ENCODE peak calls at places on chromosomes 7 and 10, in eight cellular contexts. B, H, R, T, K, W, Q and U are unnamed samples.

GRCh38 chr7:150335101-150335773 is 6.2 kb downstream of the RARRES2 start:
- DNase-seq in B (no peak), H (peak; percentile 67), R (no peak), T (no peak), K (no peak), W (no peak), Q (no peak), U (no peak)

GRCh38 chr10:88254091-88254490 is 329.0 kb downstream of the RNLS start:
- DNase-seq in B (no peak), H (peak; percentile 76), R (no peak), T (no peak), K (peak; percentile 40), W (peak; percentile 93), Q (no peak), U (no peak)

GRCh38 chr10:60073781-60074656 is 167.7 kb upstream of the CCDC6 start:
- DNase-seq in B (no peak), H (no peak), R (no peak), T (peak; percentile 5), K (no peak), W (no peak), Q (no peak), U (no peak)

GRCh38 chr7:151742713-151743480 is 134.0 kb downstream of the PRKAG2 start:
- DNase-seq in B (no peak), H (no peak), R (no peak), T (no peak), K (no peak), W (no peak), Q (no peak), U (no peak)

GRCh38 chr10:112383325-112383724 is 9.4 kb downstream of the ACSL5 start:
- DNase-seq in B (no peak), H (peak; percentile 86), R (no peak), T (no peak), K (peak; percentile 55), W (no peak), Q (no peak), U (no peak)

GRCh38 chr10:34081948-34082347 is 733.1 kb downstream of the PARD3 start:
- DNase-seq in B (no peak), H (no peak), R (no peak), T (no peak), K (no peak), W (no peak), Q (no peak), U (no peak)

GRCh38 chr10:71547290-71547689 is 150.6 kb downstream of the CDH23 start:
- DNase-seq in B (no peak), H (no peak), R (no peak), T (no peak), K (no peak), W (no peak), Q (peak; percentile 79), U (no peak)

GRCh38 chr10:16975188-16975587 is 154.4 kb downstream of the CUBN start:
- DNase-seq in B (no peak), H (no peak), R (no peak), T (no peak), K (no peak), W (no peak), Q (no peak), U (no peak)

GRCh38 chr10:133258066-133258817 is 18.4 kb downstream of the ADAM8 start:
- DNase-seq in B (no peak), H (no peak), R (no peak), T (peak; percentile 72), K (no peak), W (no peak), Q (no peak), U (no peak)

GRCh38 chr7:23691320-23691719 is 11.3 kb downstream of the FAM221A start:
- DNase-seq in B (no peak), H (no peak), R (no peak), T (no peak), K (no peak), W (no peak), Q (no peak), U (no peak)

GRCh38 chr7:25527665-25528064 is 299.4 kb upstream of the NPVF start:
- DNase-seq in B (no peak), H (no peak), R (no peak), T (no peak), K (no peak), W (no peak), Q (no peak), U (no peak)

GRCh38 chr7:37349979-37350590 is 98.6 kb downstream of the ELMO1 start:
- DNase-seq in B (no peak), H (no peak), R (no peak), T (no peak), K (no peak), W (no peak), Q (no peak), U (no peak)

GRCh38 chr7:98178321-98178720 is 32.9 kb upstream of the BHLHA15 start:
- DNase-seq in B (no peak), H (no peak), R (no peak), T (no peak), K (peak; percentile 38), W (no peak), Q (peak; percentile 84), U (no peak)

GRCh38 chr10:79021331-79021907 is 47.3 kb upstream of the ZMIZ1 start:
- DNase-seq in B (no peak), H (no peak), R (no peak), T (no peak), K (no peak), W (no peak), Q (peak; percentile 61), U (peak; percentile 46)

GRCh38 chr10:110576220-110576619 is 8.7 kb downstream of the SMC3 start:
- DNase-seq in B (no peak), H (peak; percentile 87), R (no peak), T (no peak), K (no peak), W (peak; percentile 63), Q (no peak), U (no peak)

GRCh38 chr7:5222861-5223411 is 32.9 kb downstream of the WIPI2 start:
- DNase-seq in B (no peak), H (no peak), R (no peak), T (no peak), K (no peak), W (no peak), Q (peak; percentile 55), U (peak; percentile 54)

GRCh38 chr10:118926018-118926417 is 103.5 kb upstream of the NANOS1 start:
- DNase-seq in B (no peak), H (no peak), R (no peak), T (no peak), K (no peak), W (no peak), Q (no peak), U (no peak)

GRCh38 chr10:118958984-118959916 is 70.3 kb upstream of the NANOS1 start:
- DNase-seq in B (no peak), H (peak; percentile 80), R (no peak), T (peak; percentile 4), K (peak; percentile 63), W (peak; percentile 93), Q (peak; percentile 78), U (peak; percentile 85)

GRCh38 chr10:27660705-27661104 is 84.9 kb downstream of the MKX start:
- DNase-seq in B (no peak), H (no peak), R (no peak), T (no peak), K (no peak), W (no peak), Q (no peak), U (no peak)

GRCh38 chr10:30759423-30759822 is 129.9 kb upstream of the LYZL2 start:
- DNase-seq in B (no peak), H (peak; percentile 45), R (no peak), T (no peak), K (no peak), W (no peak), Q (no peak), U (no peak)

GRCh38 chr7:51278797-51279196 is 37.8 kb downstream of the COBL start:
- DNase-seq in B (no peak), H (no peak), R (no peak), T (no peak), K (no peak), W (peak; percentile 30), Q (no peak), U (no peak)

GRCh38 chr10:132873395-132873794 is 69.0 kb downstream of the CFAP46 start:
- DNase-seq in B (no peak), H (no peak), R (no peak), T (no peak), K (no peak), W (no peak), Q (peak; percentile 17), U (peak; percentile 21)

GRCh38 chr7:27640914-27641570 is 21.6 kb downstream of the HIBADH start:
- DNase-seq in B (no peak), H (peak; percentile 51), R (no peak), T (peak; percentile 26), K (peak; percentile 24), W (peak; percentile 83), Q (no peak), U (no peak)

GRCh38 chr10:71687077-71687476 is 32.5 kb downstream of the C10orf105 start:
- DNase-seq in B (no peak), H (no peak), R (no peak), T (no peak), K (no peak), W (no peak), Q (no peak), U (no peak)

GRCh38 chr10:108392286-108392685 is 1227.8 kb upstream of the SORCS1 start:
- DNase-seq in B (no peak), H (peak; percentile 68), R (no peak), T (no peak), K (no peak), W (peak; percentile 38), Q (no peak), U (no peak)

GRCh38 chr10:12321641-12322040 is 27.7 kb upstream of the CAMK1D start:
- DNase-seq in B (no peak), H (no peak), R (no peak), T (no peak), K (no peak), W (peak; percentile 41), Q (no peak), U (no peak)

GRCh38 chr10:103700436-103700715 is 155.0 kb downstream of the SH3PXD2A start:
- DNase-seq in B (no peak), H (no peak), R (no peak), T (no peak), K (no peak), W (no peak), Q (no peak), U (no peak)

GRCh38 chr7:31788445-31788844 is 101.4 kb downstream of the PPP1R17 start:
- DNase-seq in B (no peak), H (no peak), R (no peak), T (no peak), K (no peak), W (no peak), Q (no peak), U (no peak)

GRCh38 chr10:93063217-93063976 is 2.8 kb downstream of the CYP26C1 start:
- DNase-seq in B (no peak), H (no peak), R (no peak), T (no peak), K (no peak), W (no peak), Q (no peak), U (no peak)

GRCh38 chr7:103987455-103987854 is 2.0 kb downstream of the RELN start:
- DNase-seq in B (no peak), H (no peak), R (no peak), T (no peak), K (no peak), W (no peak), Q (no peak), U (no peak)

GRCh38 chr7:75596727-75597614 is 104.9 kb downstream of the SPDYE5 start:
- DNase-seq in B (no peak), H (no peak), R (no peak), T (peak; percentile 84), K (no peak), W (peak; percentile 38), Q (no peak), U (no peak)

GRCh38 chr7:144854839-144855424 is 19.1 kb upstream of the TPK1 start:
- DNase-seq in B (no peak), H (peak; percentile 56), R (no peak), T (no peak), K (no peak), W (peak; percentile 36), Q (no peak), U (no peak)

GRCh38 chr10:47024046-47024322 is 112.8 kb downstream of the PTPN20 start:
- DNase-seq in B (no peak), H (no peak), R (no peak), T (no peak), K (no peak), W (no peak), Q (no peak), U (no peak)

GRCh38 chr7:120060283-120060682 is 212.7 kb upstream of the KCND2 start:
- DNase-seq in B (no peak), H (peak; percentile 61), R (no peak), T (no peak), K (no peak), W (no peak), Q (no peak), U (no peak)